ENCODE peak calls at places on chromosomes 16 and 17, in nine cellular contexts. S, B, O, G, Q, N, R, E and P are unnamed samples.
A peak's percentile ranks its signal among the peaks of the same experiment; 100 is the strongest.

GRCh38 chr16:86490859-86491642 is 19.3 kb upstream of the FOXF1 start:
- DNase-seq in S (peak; percentile 52), B (no peak), O (no peak), G (no peak), Q (peak; percentile 70), N (no peak), R (no peak), E (no peak), P (no peak)

GRCh38 chr17:72553051-72553755 is 432.4 kb downstream of the SOX9 start:
- DNase-seq in S (no peak), B (no peak), O (no peak), G (no peak), Q (no peak), N (no peak), R (no peak), E (no peak), P (no peak)

GRCh38 chr17:70181376-70181775 is 12.0 kb downstream of the KCNJ2 start:
- DNase-seq in S (no peak), B (no peak), O (no peak), G (no peak), Q (no peak), N (no peak), R (no peak), E (no peak), P (no peak)

GRCh38 chr16:28182183-28182582 is 29.6 kb downstream of the XPO6 start:
- DNase-seq in S (peak; percentile 66), B (no peak), O (no peak), G (no peak), Q (no peak), N (no peak), R (no peak), E (peak; percentile 72), P (no peak)

GRCh38 chr17:78925662-78926555 is 722 bp upstream of the TIMP2 start:
- DNase-seq in S (peak; percentile 87), B (no peak), O (no peak), G (no peak), Q (peak; percentile 69), N (no peak), R (peak; percentile 69), E (no peak), P (no peak)

GRCh38 chr17:41127371-41127770 is 3.4 kb upstream of the KRTAP4-12 start:
- DNase-seq in S (no peak), B (no peak), O (no peak), G (no peak), Q (no peak), N (no peak), R (no peak), E (no peak), P (no peak)

GRCh38 chr16:29821663-29822115 is 1.4 kb downstream of the MVP start:
- DNase-seq in S (peak; percentile 79), B (no peak), O (no peak), G (no peak), Q (no peak), N (no peak), R (no peak), E (no peak), P (no peak)

GRCh38 chr16:35711435-35711834 is 2252.0 kb downstream of the TP53TG3F start:
- DNase-seq in S (no peak), B (no peak), O (no peak), G (no peak), Q (no peak), N (no peak), R (no peak), E (no peak), P (no peak)

GRCh38 chr17:9120471-9120870 is 99.2 kb downstream of the NTN1 start:
- DNase-seq in S (no peak), B (no peak), O (no peak), G (peak; percentile 13), Q (no peak), N (no peak), R (no peak), E (peak; percentile 46), P (no peak)

GRCh38 chr17:13293421-13293820 is 275.6 kb upstream of the ELAC2 start:
- DNase-seq in S (no peak), B (no peak), O (no peak), G (no peak), Q (no peak), N (no peak), R (no peak), E (no peak), P (no peak)

GRCh38 chr17:65228287-65228686 is 91.1 kb downstream of the RGS9 start:
- DNase-seq in S (no peak), B (no peak), O (no peak), G (no peak), Q (no peak), N (no peak), R (no peak), E (no peak), P (no peak)

GRCh38 chr17:65797809-65798208 is 236.4 kb upstream of the AXIN2 start:
- DNase-seq in S (no peak), B (no peak), O (no peak), G (peak; percentile 30), Q (no peak), N (no peak), R (no peak), E (peak; percentile 56), P (no peak)

GRCh38 chr16:52671560-52671959 is 124.6 kb upstream of the TOX3 start:
- DNase-seq in S (no peak), B (no peak), O (no peak), G (no peak), Q (no peak), N (no peak), R (no peak), E (no peak), P (no peak)

GRCh38 chr16:3188675-3188924 is 596 bp downstream of the OR1F1 start:
- DNase-seq in S (no peak), B (no peak), O (no peak), G (no peak), Q (no peak), N (no peak), R (no peak), E (no peak), P (no peak)

GRCh38 chr17:61196302-61196704 is 203.3 kb upstream of the TBX2 start:
- DNase-seq in S (peak; percentile 42), B (no peak), O (no peak), G (no peak), Q (peak; percentile 89), N (no peak), R (no peak), E (no peak), P (no peak)

GRCh38 chr16:2147378-2147777 is 1.0 kb upstream of the RAB26 start:
- DNase-seq in S (no peak), B (no peak), O (no peak), G (no peak), Q (no peak), N (no peak), R (no peak), E (no peak), P (no peak)

GRCh38 chr16:8721693-8722348 is 47.4 kb downstream of the ABAT start:
- DNase-seq in S (no peak), B (no peak), O (no peak), G (no peak), Q (no peak), N (no peak), R (no peak), E (no peak), P (no peak)

GRCh38 chr17:57459286-57459915 is 203.1 kb downstream of the MSI2 start:
- DNase-seq in S (peak; percentile 82), B (no peak), O (no peak), G (peak; percentile 60), Q (no peak), N (no peak), R (no peak), E (peak; percentile 66), P (no peak)

GRCh38 chr16:58678716-58679115 is 5.9 kb downstream of the SLC38A7 start:
- DNase-seq in S (no peak), B (no peak), O (peak; percentile 66), G (peak; percentile 72), Q (peak; percentile 10), N (no peak), R (peak; percentile 38), E (no peak), P (peak; percentile 8)

GRCh38 chr16:69831212-69832123 is 69.3 kb downstream of the WWP2 start:
- DNase-seq in S (peak; percentile 57), B (peak; percentile 65), O (no peak), G (no peak), Q (peak; percentile 36), N (no peak), R (no peak), E (no peak), P (no peak)

GRCh38 chr17:64315032-64315490 is 52.0 kb upstream of the TEX2 start:
- DNase-seq in S (no peak), B (no peak), O (peak; percentile 67), G (peak; percentile 28), Q (peak; percentile 53), N (no peak), R (peak; percentile 13), E (no peak), P (no peak)

GRCh38 chr16:57325458-57325857 is 33.1 kb upstream of the CCL22 start:
- DNase-seq in S (peak; percentile 11), B (no peak), O (no peak), G (no peak), Q (no peak), N (no peak), R (no peak), E (no peak), P (no peak)

GRCh38 chr17:49553676-49554335 is 21.9 kb upstream of the NXPH3 start:
- DNase-seq in S (no peak), B (no peak), O (no peak), G (no peak), Q (no peak), N (no peak), R (no peak), E (no peak), P (peak; percentile 45)

GRCh38 chr16:30458561-30459394 is 13.1 kb upstream of the SEPHS2 start:
- DNase-seq in S (no peak), B (no peak), O (no peak), G (no peak), Q (no peak), N (peak; percentile 91), R (no peak), E (peak; percentile 91), P (peak; percentile 100)

GRCh38 chr16:366476-366875 is 3.9 kb downstream of the MRPL28 start:
- DNase-seq in S (no peak), B (no peak), O (no peak), G (no peak), Q (no peak), N (no peak), R (no peak), E (no peak), P (no peak)

GRCh38 chr17:55384833-55385232 is 36.8 kb downstream of the MMD start:
- DNase-seq in S (no peak), B (no peak), O (no peak), G (no peak), Q (no peak), N (no peak), R (no peak), E (no peak), P (no peak)

GRCh38 chr17:72506773-72507172 is 386.0 kb downstream of the SOX9 start:
- DNase-seq in S (no peak), B (no peak), O (no peak), G (no peak), Q (no peak), N (no peak), R (no peak), E (no peak), P (no peak)

GRCh38 chr16:27849621-27850020 is 213.9 kb downstream of the GSG1L start:
- DNase-seq in S (no peak), B (no peak), O (no peak), G (no peak), Q (no peak), N (no peak), R (no peak), E (no peak), P (no peak)

GRCh38 chr16:54655171-54655590 is 275.5 kb upstream of the IRX5 start:
- DNase-seq in S (no peak), B (no peak), O (peak; percentile 21), G (no peak), Q (no peak), N (no peak), R (no peak), E (no peak), P (no peak)

GRCh38 chr17:82592289-82592683 is 56.0 kb downstream of the WDR45B start:
- DNase-seq in S (no peak), B (no peak), O (peak; percentile 71), G (peak; percentile 83), Q (no peak), N (no peak), R (no peak), E (no peak), P (peak; percentile 73)

GRCh38 chr16:50841081-50841886 is 99.4 kb downstream of the CYLD start:
- DNase-seq in S (no peak), B (no peak), O (no peak), G (no peak), Q (no peak), N (peak; percentile 67), R (no peak), E (peak; percentile 68), P (peak; percentile 29)